ENCODE peak calls at places on chromosomes 1 and 21, in eight cellular contexts. U is stimulated activated CD4-positive, alpha-beta T cell treated with anti-CD3 and anti-CD28 coated beads, Interleukin-2, amount 100 ng/mL, for 24 hours; K is GM04504; O is non-pigmented ciliary epithelial cell; R is PC-9; Q is brain microvascular endothelial cell; N is WTC11; B is A549. L is an unnamed sample.

GRCh38 chr1:52523376-52523775 is 29.5 kb downstream of the TUT4 start:
- DNase-seq in N (no peak), Q (peak; percentile 38), B (no peak), O (no peak), R (no peak), U (no peak), K (no peak), L (no peak)

GRCh38 chr1:78061825-78062523 is 16.2 kb downstream of the GIPC2 start:
- DNase-seq in B (peak; percentile 36), R (peak; percentile 65), O (peak; percentile 79), K (peak; percentile 68), N (no peak), Q (peak; percentile 85), U (no peak), L (peak; percentile 34)

GRCh38 chr1:167922611-167923074 is 8.7 kb upstream of the ADCY10 start:
- DNase-seq in B (no peak), U (no peak), O (no peak), K (no peak), N (no peak), R (peak; percentile 71), Q (no peak), L (no peak)

GRCh38 chr1:94851571-94851970 is 31.4 kb downstream of the SLC44A3 start:
- DNase-seq in N (no peak), O (no peak), R (peak; percentile 31), Q (no peak), K (no peak), U (no peak), B (no peak), L (no peak)

GRCh38 chr1:176450526-176450925 is 12.4 kb upstream of the PAPPA2 start:
- DNase-seq in U (no peak), R (peak; percentile 65), O (no peak), N (no peak), Q (no peak), K (no peak), B (no peak), L (no peak)

GRCh38 chr1:151934048-151934493 is 24.8 kb upstream of the THEM4 start:
- DNase-seq in N (peak; percentile 29), B (peak; percentile 76), U (peak; percentile 17), Q (peak; percentile 44), R (peak; percentile 54), K (no peak), O (peak; percentile 19), L (peak; percentile 34)

GRCh38 chr1:87197156-87197555 is 131.5 kb upstream of the LMO4 start:
- DNase-seq in B (no peak), O (no peak), Q (no peak), U (no peak), R (no peak), K (no peak), N (no peak), L (no peak)

GRCh38 chr1:230572121-230573083 is 69.9 kb upstream of the COG2 start:
- DNase-seq in U (no peak), N (no peak), Q (no peak), R (no peak), O (no peak), K (no peak), B (peak; percentile 14), L (no peak)

GRCh38 chr1:234315091-234315541 is 58.1 kb upstream of the COA6 start:
- DNase-seq in B (no peak), K (no peak), O (peak; percentile 52), U (no peak), Q (no peak), R (peak; percentile 76), N (no peak), L (no peak)

GRCh38 chr1:206954616-206955342 is 8.5 kb upstream of the PIGR start:
- DNase-seq in K (no peak), R (peak; percentile 72), O (no peak), B (no peak), U (no peak), N (no peak), Q (no peak), L (no peak)

GRCh38 chr1:222919478-222919865 is 104.6 kb downstream of the DISP1 start:
- DNase-seq in N (no peak), B (no peak), U (no peak), Q (no peak), R (no peak), K (no peak), O (no peak), L (no peak)

GRCh38 chr1:56225964-56226594 is 353.3 kb downstream of the PLPP3 start:
- DNase-seq in U (no peak), N (no peak), R (no peak), O (no peak), B (no peak), Q (no peak), K (no peak), L (no peak)

GRCh38 chr1:180181996-180182675 is 27.5 kb downstream of the QSOX1 start:
- DNase-seq in Q (no peak), R (no peak), N (no peak), O (no peak), U (no peak), K (no peak), B (no peak), L (no peak)

GRCh38 chr1:228393268-228393699 is 13.4 kb downstream of the TRIM11 start:
- DNase-seq in O (no peak), N (no peak), B (peak; percentile 56), K (no peak), Q (peak; percentile 74), R (peak; percentile 63), U (no peak), L (peak; percentile 56)

GRCh38 chr1:8517579-8518489 is 199.9 kb downstream of the SLC45A1 start:
- DNase-seq in U (no peak), N (no peak), K (no peak), R (no peak), B (no peak), Q (no peak), O (no peak), L (no peak)

GRCh38 chr1:113980120-113980519 is 846 bp downstream of the OLFML3 start:
- DNase-seq in B (no peak), K (no peak), O (no peak), U (no peak), N (no peak), Q (no peak), R (no peak), L (no peak)

GRCh38 chr1:55448261-55448660 is 233.1 kb upstream of the USP24 start:
- DNase-seq in B (no peak), O (no peak), U (no peak), Q (no peak), R (peak; percentile 46), N (no peak), K (no peak), L (no peak)

GRCh38 chr1:29736582-29737188 is 500.4 kb downstream of the PTPRU start:
- DNase-seq in N (peak; percentile 62), U (peak; percentile 3), Q (peak; percentile 46), K (peak; percentile 15), O (no peak), R (peak; percentile 35), B (peak; percentile 24), L (no peak)

GRCh38 chr1:221440658-221441057 is 301.2 kb downstream of the DUSP10 start:
- DNase-seq in R (no peak), K (no peak), Q (peak; percentile 29), O (no peak), N (no peak), U (no peak), B (no peak), L (no peak)

GRCh38 chr1:159000627-159001026 is 9.1 kb upstream of the IFI16 start:
- DNase-seq in B (peak; percentile 39), R (no peak), K (peak; percentile 91), U (no peak), O (peak; percentile 86), Q (peak; percentile 93), N (peak; percentile 22), L (peak; percentile 60)

GRCh38 chr21:45348591-45349327 is 56.2 kb upstream of the COL18A1 start:
- DNase-seq in O (no peak), R (no peak), B (no peak), N (no peak), U (no peak), Q (no peak), K (no peak), L (no peak)

GRCh38 chr1:194280463-194280862 is 1094.0 kb upstream of the B3GALT2 start:
- DNase-seq in K (no peak), N (no peak), R (no peak), B (no peak), U (no peak), Q (no peak), O (no peak), L (no peak)

GRCh38 chr1:87578464-87578863 is 249.8 kb downstream of the LMO4 start:
- DNase-seq in Q (no peak), R (no peak), K (no peak), B (no peak), N (no peak), O (no peak), U (no peak), L (no peak)

GRCh38 chr1:54402896-54403295 is 3.3 kb downstream of the SSBP3 start:
- DNase-seq in U (no peak), N (no peak), B (no peak), K (no peak), R (no peak), O (no peak), Q (no peak), L (no peak)

GRCh38 chr1:232428781-232429530 is 201.0 kb downstream of the SIPA1L2 start:
- DNase-seq in U (no peak), K (no peak), N (no peak), O (peak; percentile 37), Q (peak; percentile 80), R (no peak), B (no peak), L (no peak)

GRCh38 chr1:27398405-27399149 is 6.2 kb downstream of the GPR3 start:
- DNase-seq in U (no peak), R (no peak), O (no peak), K (no peak), Q (no peak), N (no peak), B (no peak), L (no peak)

GRCh38 chr1:65691152-65691900 is 101.4 kb upstream of the PDE4B start:
- DNase-seq in K (no peak), O (no peak), U (no peak), B (no peak), N (no peak), R (no peak), Q (no peak), L (no peak)

GRCh38 chr1:80582980-80583379 is 1217.8 kb upstream of the ADGRL2 start:
- DNase-seq in Q (no peak), O (no peak), K (peak; percentile 3), R (no peak), N (no peak), B (no peak), U (no peak), L (no peak)

GRCh38 chr1:228283476-228284147 is 75.8 kb downstream of the OBSCN start:
- DNase-seq in K (no peak), U (no peak), O (no peak), B (no peak), Q (no peak), R (no peak), N (no peak), L (no peak)

GRCh38 chr1:53065391-53065790 is 3.4 kb downstream of the PODN start:
- DNase-seq in B (no peak), Q (no peak), K (no peak), O (no peak), N (peak; percentile 32), R (no peak), U (no peak), L (no peak)

GRCh38 chr1:77200806-77201205 is 18.4 kb downstream of the PIGK start:
- DNase-seq in U (no peak), B (no peak), R (no peak), O (no peak), K (no peak), N (no peak), Q (no peak), L (no peak)

GRCh38 chr1:103110701-103111100 is 2.4 kb upstream of the COL11A1 start:
- DNase-seq in K (no peak), B (no peak), Q (no peak), O (no peak), R (no peak), N (no peak), U (no peak), L (no peak)

L was measured in T1000.